ENCODE peak calls at places on chromosomes 11 and 22, in eight cellular contexts. C is spleen; Y is Peyer's patch; V is naive thymus-derived CD4-positive, alpha-beta T cell; A is sigmoid colon; O is thoracic aorta; L is heart right ventricle; I is ovary. W is an unnamed sample. For H3K9me3, H3K27me3 and H3K4me1, the result is how much of the 10 kb centered on the place peaks cover.

GRCh38 chr22:29311468-29312217 is 3.9 kb downstream of the RASL10A start:
- DNase-seq in L (peak), I (no peak), Y (peak), C (peak), O (no peak), A (no peak), V (no peak), W (no peak)

GRCh38 chr22:44261164-44261860 is 51.4 kb downstream of the SHISAL1 start:
- DNase-seq in I (peak), L (no peak), A (peak), V (no peak), Y (peak), O (no peak), C (no peak), W (no peak)

GRCh38 chr11:124899376-124900145 is 1.9 kb upstream of the ROBO4 start:
- DNase-seq in L (no peak), Y (no peak), C (no peak), A (no peak), I (peak), O (no peak), V (no peak), W (no peak)

GRCh38 chr11:36139767-36140166 is 149.5 kb downstream of the COMMD9 start:
- DNase-seq in Y (no peak), A (no peak), V (no peak), L (no peak), C (no peak), I (no peak), O (no peak), W (no peak)

GRCh38 chr11:19524171-19524671 is 188.4 kb upstream of the NAV2 start:
- DNase-seq in A (no peak), L (no peak), O (no peak), I (no peak), C (no peak), V (no peak), Y (no peak), W (no peak)

GRCh38 chr22:26800858-26801257 is 143.5 kb downstream of the MIAT start:
- DNase-seq in I (no peak), L (no peak), O (no peak), V (no peak), A (no peak), C (no peak), Y (no peak), W (no peak)

GRCh38 chr11:68804786-68805185 is 36.9 kb downstream of the CPT1A start:
- DNase-seq in I (no peak), C (no peak), O (no peak), Y (no peak), V (no peak), L (no peak), A (no peak), W (no peak)

GRCh38 chr22:23898006-23898974 is 4.1 kb downstream of the MIF start:
- DNase-seq in Y (no peak), C (no peak), I (no peak), O (no peak), L (no peak), A (no peak), V (no peak), W (no peak)

GRCh38 chr22:19499880-19500242 is 20.1 kb downstream of the CDC45 start:
- DNase-seq in I (no peak), O (no peak), L (no peak), C (no peak), V (no peak), A (no peak), Y (no peak), W (no peak)

DNA sequence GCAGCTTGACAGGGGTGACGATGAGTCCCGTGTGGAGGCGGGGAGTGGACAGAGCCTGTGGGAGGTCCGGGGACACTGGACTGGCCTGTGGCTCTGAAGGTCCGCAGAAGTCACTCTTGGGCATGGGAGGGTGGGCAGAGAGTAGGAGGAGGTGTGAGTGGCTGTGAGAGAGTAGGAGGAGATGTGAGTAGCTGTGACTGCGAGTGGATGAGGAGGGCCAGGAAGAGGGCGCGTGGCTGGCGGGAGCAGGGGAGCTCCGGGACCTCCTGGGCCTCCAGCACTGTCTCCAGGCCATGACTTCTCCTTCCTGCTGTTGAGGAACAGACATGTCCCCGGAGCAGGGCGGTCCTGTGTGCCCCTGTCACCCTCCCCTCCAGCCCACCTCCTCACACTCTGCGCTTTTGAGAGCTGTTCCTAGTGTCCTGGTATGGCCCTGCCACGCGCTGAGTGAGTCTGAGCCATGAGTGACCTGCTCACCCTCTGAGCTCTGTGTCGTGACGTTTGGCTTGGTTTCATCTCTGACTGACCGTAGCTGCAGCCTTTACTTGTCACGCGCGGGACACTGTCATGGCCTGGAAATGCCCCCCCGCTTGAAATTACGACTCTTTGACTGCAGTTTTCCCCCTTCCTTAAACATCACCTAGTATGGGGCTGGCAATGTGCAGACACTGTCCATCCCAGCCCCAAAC is 391.5 kb downstream of the TBC1D22A start:
- DNase-seq in C (no peak), V (no peak), L (no peak), Y (no peak), A (no peak), O (no peak), I (peak), W (no peak)
- H3K9me3 ChIP-seq in C (under half), V (under half), L (under half), Y (under half), A (under half), O (under half), I (under half), W (under half)

GRCh38 chr22:37075046-37075445 is 23.5 kb downstream of the KCTD17 start:
- DNase-seq in O (no peak), I (no peak), Y (no peak), C (no peak), V (no peak), A (no peak), L (no peak), W (no peak)
- H3K27me3 ChIP-seq in O (under half), I (under half), Y (under half), C (under half), V (under half), A (under half), L (under half), W (under half)

GRCh38 chr11:35105319-35106063 is 33.5 kb upstream of the CD44 start:
- DNase-seq in V (no peak), Y (no peak), A (no peak), L (peak), I (no peak), C (no peak), O (peak), W (no peak)
- H3K4me1 ChIP-seq in V (under half), Y (under half), A (under half), L (under half), I (under half), C (under half), O (under half), W (under half)

GRCh38 chr22:49302530-49302929 is 525.1 kb downstream of the BRD1 start:
- DNase-seq in I (peak), L (no peak), C (peak), A (no peak), O (no peak), Y (peak), V (no peak), W (no peak)
- H3K9me3 ChIP-seq in I (under half), L (under half), C (under half), A (under half), O (under half), Y (under half), V (under half), W (under half)

DNA sequence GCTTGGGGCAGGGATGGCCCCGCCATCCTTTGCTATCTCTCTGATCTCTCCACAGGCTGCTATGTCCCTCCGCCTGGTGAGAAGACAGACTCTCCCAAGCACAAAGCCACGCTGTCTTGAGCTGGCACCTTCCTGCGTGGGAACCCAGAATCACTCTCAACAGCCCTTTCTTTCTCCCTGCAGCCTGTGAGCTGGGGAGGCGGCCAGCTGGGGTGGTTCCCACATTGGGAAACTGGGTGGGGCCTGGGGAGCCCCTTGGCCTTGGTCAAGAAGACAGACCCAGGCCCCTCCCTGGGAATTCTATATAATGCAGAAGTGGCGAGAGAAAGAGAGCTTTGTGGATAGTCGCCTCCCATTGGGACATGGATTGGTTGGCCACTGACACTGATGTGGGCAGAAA is 129.0 kb upstream of the TIMP3 start:
- DNase-seq in L (no peak), A (no peak), O (no peak), Y (no peak), C (no peak), V (no peak), I (no peak), W (no peak)
- H3K27me3 ChIP-seq in L (under half), A (under half), O (under half), Y (under half), C (under half), V (under half), I (under half), W (under half)

DNA sequence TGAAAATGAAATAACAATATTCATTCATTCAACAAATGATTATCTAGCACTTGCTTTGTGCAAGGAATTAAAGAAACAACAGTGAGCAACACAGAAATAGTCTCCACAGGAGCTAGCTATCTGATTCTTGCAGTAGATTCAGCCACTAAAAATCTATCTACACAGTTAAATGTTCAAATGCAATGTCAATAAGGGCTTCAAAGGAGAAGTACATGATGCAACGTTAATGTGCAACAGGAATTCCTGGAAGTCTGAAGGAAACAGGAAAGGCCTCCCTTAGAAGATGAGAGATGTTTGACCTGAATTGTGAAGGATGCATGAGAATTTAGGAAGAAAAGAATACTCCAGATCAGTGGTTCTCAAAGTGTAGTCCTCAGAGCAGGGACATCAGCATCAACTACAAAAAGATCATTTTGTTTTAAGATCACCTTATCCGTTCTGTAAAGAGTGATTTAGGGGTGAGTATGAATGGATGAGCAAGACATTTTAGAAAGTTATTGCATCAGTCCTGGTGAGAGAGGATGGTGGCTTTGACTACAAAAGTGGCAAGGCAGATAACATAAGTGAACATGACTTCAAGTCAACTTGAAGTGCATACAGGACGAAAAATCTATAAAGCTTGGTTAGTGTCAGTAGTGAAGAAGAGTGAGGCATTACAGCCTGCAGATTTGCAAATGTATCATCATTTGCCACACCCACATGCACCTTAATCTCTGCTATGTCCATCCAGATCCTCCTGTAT is 96.0 kb downstream of the ETS1 start:
- DNase-seq in I (no peak), V (no peak), O (no peak), C (no peak), L (no peak), Y (no peak), A (no peak), W (no peak)
- H3K4me1 ChIP-seq in I (under half), V (half or more), O (half or more), C (half or more), L (half or more), Y (under half), A (under half), W (half or more)

W was measured in CD4-positive, CD25-positive, alpha-beta regulatory T cell.